ENCODE peak calls at places on chromosomes 13 and 19, in ten cellular contexts. Q, I, K, N, C, U, E, D, L and P are unnamed samples.

GRCh38 chr13:93727301-93728141 is 500.9 kb downstream of the GPC6 start:
- DNase-seq in Q (peak; percentile 52), I (peak; percentile 8), K (no peak), N (no peak), C (no peak), U (no peak), E (peak; percentile 77), D (no peak), L (no peak), P (no peak)

GRCh38 chr19:51297406-51297805 is 14.0 kb upstream of the IGLON5 start:
- DNase-seq in Q (no peak), I (no peak), K (no peak), N (no peak), C (no peak), U (no peak), E (no peak), D (no peak), L (no peak), P (no peak)

GRCh38 chr19:15120135-15121026 is 13.2 kb downstream of the SYDE1 start:
- DNase-seq in Q (no peak), I (no peak), K (no peak), N (no peak), C (no peak), U (no peak), E (no peak), D (no peak), L (no peak), P (no peak)

GRCh38 chr13:83516781-83517180 is 365.5 kb downstream of the SLITRK1 start:
- DNase-seq in Q (no peak), I (no peak), K (no peak), N (no peak), C (no peak), U (no peak), E (no peak), D (no peak), L (no peak), P (no peak)

GRCh38 chr19:47756953-47757608 is 11.7 kb downstream of the NOP53 start:
- DNase-seq in Q (no peak), I (no peak), K (no peak), N (no peak), C (peak; percentile 49), U (no peak), E (no peak), D (no peak), L (no peak), P (no peak)

GRCh38 chr19:16814526-16815100 is 14.6 kb upstream of the SIN3B start:
- DNase-seq in Q (no peak), I (no peak), K (no peak), N (no peak), C (no peak), U (no peak), E (peak; percentile 33), D (no peak), L (no peak), P (no peak)

GRCh38 chr19:6802336-6803035 is 30.0 kb downstream of the VAV1 start:
- DNase-seq in Q (no peak), I (no peak), K (no peak), N (no peak), C (peak; percentile 43), U (no peak), E (no peak), D (peak; percentile 79), L (peak; percentile 26), P (peak; percentile 72)

GRCh38 chr13:113584870-113585671 is 518 bp downstream of the TFDP1 start:
- DNase-seq in Q (no peak), I (peak; percentile 64), K (no peak), N (no peak), C (no peak), U (no peak), E (no peak), D (peak; percentile 40), L (peak; percentile 51), P (peak; percentile 39)

GRCh38 chr13:102779426-102780159 is 6.0 kb upstream of the TEX30 start:
- DNase-seq in Q (no peak), I (no peak), K (no peak), N (no peak), C (no peak), U (no peak), E (no peak), D (no peak), L (no peak), P (peak; percentile 39)

GRCh38 chr13:73171926-73172325 is 113.1 kb downstream of the KLF5 start:
- DNase-seq in Q (no peak), I (no peak), K (no peak), N (no peak), C (no peak), U (no peak), E (no peak), D (no peak), L (no peak), P (no peak)

GRCh38 chr19:29988351-29988750 is 46.3 kb downstream of the URI1 start:
- DNase-seq in Q (no peak), I (no peak), K (peak; percentile 20), N (no peak), C (no peak), U (no peak), E (no peak), D (no peak), L (no peak), P (no peak)

GRCh38 chr19:38841787-38842438 is 7.9 kb downstream of the HNRNPL start:
- DNase-seq in Q (no peak), I (no peak), K (no peak), N (no peak), C (no peak), U (no peak), E (no peak), D (peak; percentile 24), L (no peak), P (peak; percentile 40)

GRCh38 chr19:38773469-38774177 is at the start of gene LGALS7:
- DNase-seq in Q (no peak), I (no peak), K (no peak), N (no peak), C (no peak), U (no peak), E (no peak), D (no peak), L (no peak), P (no peak)

GRCh38 chr19:47005873-47006272 is 13.8 kb upstream of the NPAS1 start:
- DNase-seq in Q (no peak), I (no peak), K (no peak), N (no peak), C (peak; percentile 50), U (no peak), E (no peak), D (no peak), L (peak; percentile 36), P (no peak)

GRCh38 chr19:45528744-45529453 is 21.6 kb downstream of the VASP start:
- DNase-seq in Q (no peak), I (peak; percentile 31), K (peak; percentile 87), N (no peak), C (peak; percentile 75), U (no peak), E (no peak), D (no peak), L (peak; percentile 33), P (no peak)

GRCh38 chr19:17172624-17173345 is 42.4 kb upstream of the USE1 start:
- DNase-seq in Q (no peak), I (no peak), K (no peak), N (no peak), C (no peak), U (no peak), E (no peak), D (no peak), L (no peak), P (no peak)

GRCh38 chr13:79457948-79458347 is 23.0 kb upstream of the NDFIP2 start:
- DNase-seq in Q (no peak), I (peak; percentile 43), K (no peak), N (no peak), C (no peak), U (no peak), E (peak; percentile 59), D (no peak), L (no peak), P (peak; percentile 31)

GRCh38 chr19:4988770-4989251 is 19.9 kb downstream of the KDM4B start:
- DNase-seq in Q (peak; percentile 69), I (peak; percentile 89), K (no peak), N (no peak), C (no peak), U (no peak), E (peak; percentile 90), D (peak; percentile 84), L (no peak), P (no peak)

GRCh38 chr13:45482571-45483173 is 17.9 kb downstream of the COG3 start:
- DNase-seq in Q (no peak), I (peak; percentile 16), K (no peak), N (no peak), C (no peak), U (no peak), E (peak; percentile 27), D (no peak), L (no peak), P (no peak)

GRCh38 chr19:3513198-3514140 is 7.4 kb downstream of the FZR1 start:
- DNase-seq in Q (no peak), I (no peak), K (no peak), N (no peak), C (no peak), U (no peak), E (no peak), D (no peak), L (no peak), P (no peak)

GRCh38 chr13:97726664-97727235 is 226.7 kb upstream of the IPO5 start:
- DNase-seq in Q (no peak), I (no peak), K (no peak), N (no peak), C (no peak), U (no peak), E (no peak), D (no peak), L (no peak), P (no peak)

GRCh38 chr19:53432088-53432661 is 391 bp downstream of the ZNF761 start:
- DNase-seq in Q (peak; percentile 2), I (peak; percentile 28), K (no peak), N (no peak), C (no peak), U (no peak), E (peak; percentile 2), D (peak; percentile 50), L (no peak), P (peak; percentile 26)

GRCh38 chr19:8585894-8586750 is 8.9 kb upstream of the MYO1F start:
- DNase-seq in Q (no peak), I (peak; percentile 43), K (no peak), N (no peak), C (no peak), U (no peak), E (peak; percentile 22), D (no peak), L (no peak), P (peak; percentile 76)